ENCODE peak calls at places on chromosomes 3 and 15, in six cellular contexts. D, M, F, N, R and J are unnamed samples.

GRCh38 chr15:66650433-66650832 is 51.6 kb upstream of the SMAD6 start:
- DNase-seq in D (peak; percentile 62), N (peak; percentile 16), F (no peak), M (no peak), R (no peak), J (no peak)

GRCh38 chr3:14166877-14167605 is 11.4 kb downstream of the XPC start:
- DNase-seq in M (no peak), R (no peak), F (no peak), N (no peak), D (no peak), J (no peak)

GRCh38 chr3:58464875-58465274 is 27.0 kb upstream of the KCTD6 start:
- DNase-seq in R (no peak), N (no peak), M (no peak), D (no peak), F (no peak), J (no peak)

GRCh38 chr3:122055215-122055614 is at the start of gene CD86:
- DNase-seq in F (peak; percentile 77), D (no peak), N (no peak), M (peak; percentile 42), R (no peak), J (peak; percentile 28)

GRCh38 chr3:105613120-105613519 is 246.4 kb downstream of the ALCAM start:
- DNase-seq in N (no peak), D (no peak), R (no peak), M (no peak), F (no peak), J (no peak)

GRCh38 chr15:95405447-95405846 is 925.1 kb upstream of the NR2F2 start:
- DNase-seq in M (no peak), N (no peak), R (no peak), F (no peak), D (no peak), J (no peak)

GRCh38 chr3:5012398-5012797 is 33.2 kb downstream of the BHLHE40 start:
- DNase-seq in M (no peak), D (no peak), N (no peak), F (no peak), R (no peak), J (no peak)

GRCh38 chr3:97981886-97982285 is 9.7 kb upstream of the RIOX2 start:
- DNase-seq in N (no peak), D (no peak), R (no peak), F (no peak), M (no peak), J (no peak)

GRCh38 chr15:70236306-70237103 is 138.8 kb upstream of the TLE3 start:
- DNase-seq in R (no peak), D (no peak), F (no peak), N (no peak), M (no peak), J (no peak)

GRCh38 chr15:65412556-65412955 is 10.2 kb downstream of the IGDCC4 start:
- DNase-seq in M (no peak), N (no peak), F (no peak), D (no peak), R (no peak), J (no peak)

GRCh38 chr15:66996099-66996498 is 69.3 kb upstream of the SMAD3 start:
- DNase-seq in R (no peak), N (no peak), M (no peak), F (no peak), D (no peak), J (no peak)

GRCh38 chr15:88651971-88652370 is 13.2 kb downstream of the ISG20 start:
- DNase-seq in D (no peak), M (no peak), R (no peak), N (no peak), F (no peak), J (no peak)

GRCh38 chr3:191065183-191065805 is 133.7 kb upstream of the OSTN start:
- DNase-seq in N (no peak), F (no peak), M (no peak), D (no peak), R (no peak), J (no peak)

GRCh38 chr3:186070123-186070522 is 38.8 kb downstream of the ETV5 start:
- DNase-seq in F (no peak), M (no peak), D (no peak), R (no peak), N (no peak), J (no peak)

GRCh38 chr15:33137101-33137500 is 57.4 kb downstream of the FMN1 start:
- DNase-seq in M (no peak), F (no peak), N (no peak), R (no peak), D (no peak), J (no peak)

GRCh38 chr15:25054943-25055342 is 100.2 kb downstream of the SNRPN start:
- DNase-seq in F (no peak), N (no peak), R (no peak), D (no peak), M (no peak), J (no peak)

GRCh38 chr3:125125822-125126245 is 70.0 kb upstream of the HEG1 start:
- DNase-seq in R (no peak), N (peak; percentile 12), D (no peak), M (no peak), F (no peak), J (no peak)

GRCh38 chr15:85063088-85063487 is 81.4 kb downstream of the PDE8A start:
- DNase-seq in D (no peak), R (no peak), F (no peak), M (no peak), N (no peak), J (no peak)

GRCh38 chr3:31277582-31277981 is 255.1 kb upstream of the STT3B start:
- DNase-seq in D (no peak), F (no peak), N (no peak), R (no peak), M (no peak), J (no peak)

GRCh38 chr15:72197460-72198409 is at the start of gene GRAMD2A:
- DNase-seq in R (peak; percentile 50), M (peak; percentile 82), D (no peak), N (no peak), F (no peak), J (peak; percentile 74)

GRCh38 chr3:50166309-50167019 is 11.3 kb downstream of the SEMA3F start:
- DNase-seq in D (no peak), N (no peak), R (no peak), F (no peak), M (no peak), J (no peak)

GRCh38 chr3:50167069-50167781 is 12.1 kb downstream of the SEMA3F start:
- DNase-seq in M (no peak), D (no peak), N (peak; percentile 68), R (no peak), F (no peak), J (no peak)

GRCh38 chr3:50164481-50164880 is 9.4 kb downstream of the SEMA3F start:
- DNase-seq in R (no peak), D (no peak), M (no peak), N (no peak), F (no peak), J (no peak)

GRCh38 chr3:50164984-50165383 is 9.9 kb downstream of the SEMA3F start:
- DNase-seq in D (no peak), M (no peak), N (no peak), R (no peak), F (no peak), J (no peak)

GRCh38 chr3:50165388-50166308 is 10.5 kb downstream of the SEMA3F start:
- DNase-seq in R (no peak), N (no peak), M (no peak), F (no peak), D (no peak), J (no peak)
- TF ChIP-seq POLR2A in R (no peak), N (no peak), M (no peak), F (no peak), D (no peak), J (no peak)

DNA sequence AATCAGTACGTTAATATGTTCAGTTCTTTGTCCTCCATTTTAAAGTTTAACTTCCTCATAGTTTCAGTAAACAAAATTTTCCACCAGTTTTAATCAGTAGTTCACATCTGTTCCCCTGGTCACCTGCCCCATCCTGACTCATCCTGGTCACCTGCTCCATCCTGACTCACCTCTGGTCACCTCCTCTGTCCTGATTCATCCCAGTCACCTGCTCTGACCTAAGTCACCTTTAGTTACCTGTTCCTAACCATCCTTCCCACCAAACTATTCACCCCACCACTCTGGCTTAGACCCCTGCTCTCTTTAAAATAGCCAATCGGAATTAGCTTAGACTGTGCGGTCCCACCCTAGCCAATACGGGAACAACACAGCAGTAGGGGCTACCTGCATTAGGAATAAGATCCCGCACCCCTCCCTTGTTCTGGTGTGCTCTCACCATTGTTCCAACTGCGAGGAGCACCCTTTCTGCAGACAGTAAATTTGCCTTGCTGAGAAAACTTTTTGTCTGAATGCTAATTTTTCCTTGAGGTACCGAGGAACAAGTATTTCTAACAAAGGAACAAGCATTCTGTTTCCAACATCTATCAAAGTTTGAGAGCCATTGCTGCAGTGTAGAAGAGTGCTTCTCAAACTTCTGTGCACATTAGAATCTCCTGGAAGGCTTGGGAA is 169.3 kb downstream of the ADAMTS17 start:
- DNase-seq in M (no peak), D (no peak), R (no peak), N (no peak), F (no peak), J (no peak)
- TF ChIP-seq TAF1 in M (no peak), D (no peak), R (no peak), N (no peak), F (no peak), J (no peak)

GRCh38 chr3:48088749-48089466 is 72.7 kb upstream of the MAP4 start:
- DNase-seq in N (peak; percentile 89), D (peak; percentile 97), M (peak; percentile 89), F (peak; percentile 81), R (peak; percentile 91), J (peak; percentile 84)
- TF ChIP-seq POLR2A in N (peak; percentile 90), D (peak; percentile 98), M (peak; percentile 95), F (peak; percentile 96), R (peak; percentile 98), J (peak; percentile 91)

GRCh38 chr15:82767163-82767829 is 38.6 kb downstream of the FSD2 start:
- DNase-seq in N (no peak), M (no peak), R (no peak), F (no peak), D (no peak), J (no peak)

GRCh38 chr15:82771789-82772607 is 33.9 kb downstream of the FSD2 start:
- DNase-seq in R (no peak), N (no peak), F (no peak), M (no peak), D (no peak), J (no peak)

GRCh38 chr15:82764740-82765139 is 41.1 kb downstream of the FSD2 start:
- DNase-seq in R (no peak), F (no peak), D (no peak), N (no peak), M (no peak), J (no peak)

GRCh38 chr15:82763361-82764142 is 42.3 kb downstream of the FSD2 start:
- DNase-seq in N (peak; percentile 86), M (no peak), F (no peak), D (no peak), R (no peak), J (no peak)

DNA sequence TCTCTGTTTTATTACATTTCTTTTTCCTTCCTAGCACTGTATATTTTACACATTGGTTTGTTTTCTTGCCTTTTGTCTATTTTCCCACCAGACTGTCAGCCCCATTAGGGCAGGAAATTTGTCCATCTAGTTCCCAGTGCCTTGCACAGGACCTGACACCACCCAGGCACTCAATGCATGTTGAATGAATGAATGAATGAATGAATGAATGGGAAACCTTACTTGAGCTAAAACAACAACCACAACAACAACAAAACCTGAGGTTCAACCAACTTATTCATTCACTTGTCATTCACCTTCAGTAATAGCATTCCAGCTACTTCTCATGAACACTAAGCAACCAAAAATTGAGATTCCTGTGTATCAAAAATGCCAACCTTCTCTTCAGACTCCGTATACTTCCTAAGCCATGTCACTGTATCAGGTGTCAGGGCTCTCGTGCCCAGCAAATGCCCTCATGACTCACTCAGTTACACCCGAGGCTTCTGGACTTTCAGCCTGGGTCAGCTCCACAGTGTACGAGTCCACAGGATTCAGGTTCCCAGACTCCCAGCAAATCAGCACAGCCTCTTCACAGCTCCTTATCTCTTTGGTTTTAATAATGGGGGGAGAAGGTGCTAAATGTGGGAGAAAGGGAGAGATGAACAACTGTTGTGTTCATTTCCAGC is 37.3 kb downstream of the FSD2 start:
- DNase-seq in D (no peak), F (no peak), M (no peak), R (no peak), N (no peak), J (no peak)
- TF ChIP-seq TAF1 in D (no peak), F (no peak), M (no peak), R (no peak), N (no peak), J (no peak)